ENCODE peak calls at places on chromosome 1, in ten cellular contexts. S is progenitor cell of endocrine pancreas, J is dermis microvascular lymphatic vessel endothelial cell, Z is lower lobe of right lung, B is endodermal cell, N is HAP-1, P is ACHN, T is CMK, Q is G401, R is Right ventricle myocardium superior. V is an unnamed sample.

GRCh38 chr1:79711001-79711431 is 704.5 kb upstream of the ADGRL4 start:
- DNase-seq in S (no peak), J (no peak), Z (no peak), B (no peak), N (no peak), P (peak), T (no peak), Q (no peak), R (no peak), V (peak)

GRCh38 chr1:201229771-201230635 is 39.4 kb downstream of the IGFN1 start:
- DNase-seq in S (no peak), J (no peak), Z (no peak), B (peak), N (no peak), P (no peak), T (no peak), Q (no peak), R (no peak), V (peak)

GRCh38 chr1:31754397-31754796 is 9.7 kb downstream of the ADGRB2 start:
- DNase-seq in S (no peak), J (no peak), Z (no peak), B (no peak), N (no peak), P (no peak), T (no peak), Q (no peak), R (no peak), V (no peak)

GRCh38 chr1:220906561-220907334 is 27.5 kb downstream of the HLX start:
- DNase-seq in S (no peak), J (no peak), Z (no peak), B (no peak), N (no peak), P (no peak), T (no peak), Q (no peak), R (no peak), V (no peak)

GRCh38 chr1:218811497-218811896 is 362.2 kb upstream of the LYPLAL1 start:
- DNase-seq in S (no peak), J (no peak), Z (no peak), B (no peak), N (no peak), P (no peak), T (no peak), Q (no peak), R (peak), V (no peak)

GRCh38 chr1:220430059-220430458 is 97.9 kb upstream of the MARK1 start:
- DNase-seq in S (no peak), J (no peak), Z (no peak), B (peak), N (peak), P (no peak), T (no peak), Q (no peak), R (no peak), V (peak)

GRCh38 chr1:227764019-227764391 is 28.8 kb downstream of the SNAP47 start:
- DNase-seq in S (no peak), J (no peak), Z (peak), B (no peak), N (no peak), P (no peak), T (no peak), Q (no peak), R (no peak), V (no peak)

GRCh38 chr1:89271616-89272015 is 1.0 kb downstream of the GBP5 start:
- DNase-seq in S (no peak), J (no peak), Z (no peak), B (no peak), N (no peak), P (no peak), T (no peak), Q (no peak), R (no peak), V (no peak)

GRCh38 chr1:89176971-89177370 is 1.2 kb upstream of the GBP7 start:
- DNase-seq in S (no peak), J (no peak), Z (no peak), B (no peak), N (no peak), P (no peak), T (no peak), Q (no peak), R (no peak), V (no peak)

V was measured in kidney glomerular epithelial cell.